ENCODE peak calls at places on chromosome 13, in five cellular contexts. One of them, this sample, is unnamed. For H3K4me1, the result is how much of the 10 kb centered on the place peaks cover.

GRCh38 chr13:85544756-85545155 is 254.5 kb downstream of the SLITRK6 start:
- DNase-seq in PC-9: no peak
- DNase-seq in left lung: no peak
- DNase-seq in HCT116: no peak
- DNase-seq in IMR-90: no peak
- DNase-seq in this sample: no peak

GRCh38 chr13:73741111-73741510 is 393.1 kb downstream of the KLF12 start:
- DNase-seq in PC-9: no peak
- DNase-seq in left lung: no peak
- DNase-seq in HCT116: no peak
- DNase-seq in IMR-90: no peak
- DNase-seq in this sample: no peak

GRCh38 chr13:113670541-113670940 is 3.5 kb downstream of the GRK1 start:
- DNase-seq in PC-9: no peak
- DNase-seq in left lung: peak
- DNase-seq in HCT116: no peak
- DNase-seq in IMR-90: no peak
- DNase-seq in this sample: no peak

GRCh38 chr13:106349080-106349841 is 186.2 kb downstream of the EFNB2 start:
- DNase-seq in PC-9: peak
- DNase-seq in left lung: peak
- DNase-seq in HCT116: peak
- DNase-seq in IMR-90: peak
- DNase-seq in this sample: no peak

GRCh38 chr13:84903391-84903790 is 895.8 kb downstream of the SLITRK6 start:
- DNase-seq in PC-9: no peak
- DNase-seq in left lung: no peak
- DNase-seq in HCT116: no peak
- DNase-seq in IMR-90: no peak
- DNase-seq in this sample: no peak

GRCh38 chr13:90933097-90933826 is 414.2 kb upstream of the MIR17HG start:
- DNase-seq in PC-9: no peak
- DNase-seq in left lung: no peak
- DNase-seq in HCT116: no peak
- DNase-seq in IMR-90: no peak
- DNase-seq in this sample: no peak

GRCh38 chr13:95301135-95301946 is at the start of gene ABCC4:
- DNase-seq in PC-9: peak
- DNase-seq in left lung: peak
- DNase-seq in HCT116: peak
- DNase-seq in IMR-90: peak
- DNase-seq in this sample: peak

GRCh38 chr13:45658586-45659235 is 43.2 kb upstream of the ERICH6B start:
- DNase-seq in PC-9: no peak
- DNase-seq in left lung: no peak
- DNase-seq in HCT116: no peak
- DNase-seq in IMR-90: peak
- DNase-seq in this sample: no peak

GRCh38 chr13:31517599-31517998 is 221.7 kb upstream of the RXFP2 start:
- DNase-seq in PC-9: no peak
- DNase-seq in left lung: no peak
- DNase-seq in HCT116: no peak
- DNase-seq in IMR-90: no peak
- DNase-seq in this sample: no peak

GRCh38 chr13:31639443-31640163 is 99.7 kb upstream of the RXFP2 start:
- DNase-seq in PC-9: no peak
- DNase-seq in left lung: no peak
- DNase-seq in HCT116: no peak
- DNase-seq in IMR-90: peak
- DNase-seq in this sample: no peak

GRCh38 chr13:97273341-97273831 is 51.3 kb downstream of the MBNL2 start:
- DNase-seq in PC-9: no peak
- DNase-seq in left lung: no peak
- DNase-seq in HCT116: no peak
- DNase-seq in IMR-90: no peak
- DNase-seq in this sample: peak

GRCh38 chr13:28035146-28035782 is 46.8 kb upstream of the URAD start:
- DNase-seq in PC-9: no peak
- DNase-seq in left lung: no peak
- DNase-seq in HCT116: peak
- DNase-seq in IMR-90: peak
- DNase-seq in this sample: no peak

GRCh38 chr13:30577381-30577780 is 40.3 kb upstream of the USPL1 start:
- DNase-seq in PC-9: peak
- DNase-seq in left lung: peak
- DNase-seq in HCT116: peak
- DNase-seq in IMR-90: peak
- DNase-seq in this sample: no peak

GRCh38 chr13:106182404-106182803 is 353.1 kb downstream of the EFNB2 start:
- DNase-seq in PC-9: peak
- DNase-seq in left lung: no peak
- DNase-seq in HCT116: peak
- DNase-seq in IMR-90: peak
- DNase-seq in this sample: no peak

GRCh38 chr13:61751039-61751438 is 335.4 kb upstream of the PCDH20 start:
- DNase-seq in PC-9: no peak
- DNase-seq in left lung: no peak
- DNase-seq in HCT116: no peak
- DNase-seq in IMR-90: no peak
- DNase-seq in this sample: no peak

GRCh38 chr13:100828226-100828625 is 153.6 kb upstream of the TMTC4 start:
- DNase-seq in PC-9: no peak
- DNase-seq in left lung: no peak
- DNase-seq in HCT116: no peak
- DNase-seq in IMR-90: no peak
- DNase-seq in this sample: no peak

GRCh38 chr13:19023115-19023514 is 158.5 kb downstream of the TUBA3C start:
- DNase-seq in PC-9: no peak
- DNase-seq in left lung: no peak
- DNase-seq in HCT116: no peak
- DNase-seq in IMR-90: no peak
- DNase-seq in this sample: no peak

GRCh38 chr13:29849731-29850212 is 645 bp downstream of the UBL3 start:
- DNase-seq in PC-9: peak
- DNase-seq in left lung: peak
- DNase-seq in HCT116: no peak
- DNase-seq in IMR-90: peak
- DNase-seq in this sample: peak

GRCh38 chr13:30997697-30998547 is 65.5 kb downstream of the TEX26 start:
- DNase-seq in PC-9: no peak
- DNase-seq in left lung: no peak
- DNase-seq in HCT116: no peak
- DNase-seq in IMR-90: no peak
- DNase-seq in this sample: no peak

GRCh38 chr13:36822786-36823185 is 3.8 kb downstream of the RFXAP start:
- DNase-seq in PC-9: no peak
- DNase-seq in left lung: no peak
- DNase-seq in HCT116: no peak
- DNase-seq in IMR-90: peak
- DNase-seq in this sample: no peak

GRCh38 chr13:44759222-44759721 is 183.1 kb upstream of the TSC22D1 start:
- DNase-seq in PC-9: no peak
- DNase-seq in left lung: no peak
- DNase-seq in HCT116: no peak
- DNase-seq in IMR-90: no peak
- DNase-seq in this sample: no peak

GRCh38 chr13:80989770-80990169 is 648.8 kb upstream of the SPRY2 start:
- DNase-seq in PC-9: no peak
- DNase-seq in left lung: no peak
- DNase-seq in HCT116: no peak
- DNase-seq in IMR-90: no peak
- DNase-seq in this sample: no peak

GRCh38 chr13:42996584-42996983 is 4.5 kb upstream of the EPSTI1 start:
- DNase-seq in PC-9: peak
- DNase-seq in left lung: no peak
- DNase-seq in HCT116: peak
- DNase-seq in IMR-90: peak
- DNase-seq in this sample: no peak

GRCh38 chr13:27133889-27134288 is 37.7 kb downstream of the USP12 start:
- DNase-seq in PC-9: no peak
- DNase-seq in left lung: no peak
- DNase-seq in HCT116: no peak
- DNase-seq in IMR-90: no peak
- DNase-seq in this sample: no peak

GRCh38 chr13:102571075-102571474 is 25.7 kb upstream of the TPP2 start:
- DNase-seq in PC-9: no peak
- DNase-seq in left lung: no peak
- DNase-seq in HCT116: no peak
- DNase-seq in IMR-90: no peak
- DNase-seq in this sample: no peak

GRCh38 chr13:48506092-48506701 is 26.7 kb downstream of the RCBTB2 start:
- DNase-seq in PC-9: no peak
- DNase-seq in left lung: no peak
- DNase-seq in HCT116: no peak
- DNase-seq in IMR-90: no peak
- DNase-seq in this sample: no peak
- H3K4me3 ChIP-seq in PC-9: no peak
- H3K4me3 ChIP-seq in left lung: no peak
- H3K4me3 ChIP-seq in HCT116: no peak
- H3K4me3 ChIP-seq in IMR-90: no peak
- H3K4me3 ChIP-seq in this sample: peak

GRCh38 chr13:39956036-39956435 is 300.6 kb downstream of the COG6 start:
- DNase-seq in PC-9: no peak
- DNase-seq in left lung: no peak
- DNase-seq in HCT116: no peak
- DNase-seq in IMR-90: no peak
- DNase-seq in this sample: no peak
- H3K4me1 ChIP-seq in PC-9: under half
- H3K4me1 ChIP-seq in left lung: under half
- H3K4me1 ChIP-seq in HCT116: under half
- H3K4me1 ChIP-seq in IMR-90: under half
- H3K4me1 ChIP-seq in this sample: under half

GRCh38 chr13:79663977-79664636 is 183.2 kb downstream of the NDFIP2 start:
- DNase-seq in PC-9: no peak
- DNase-seq in left lung: no peak
- DNase-seq in HCT116: no peak
- DNase-seq in IMR-90: no peak
- DNase-seq in this sample: no peak

GRCh38 chr13:79659161-79659560 is 178.2 kb downstream of the NDFIP2 start:
- DNase-seq in PC-9: no peak
- DNase-seq in left lung: no peak
- DNase-seq in HCT116: no peak
- DNase-seq in IMR-90: no peak
- DNase-seq in this sample: peak

GRCh38 chr13:79660361-79660760 is 179.4 kb downstream of the NDFIP2 start:
- DNase-seq in PC-9: no peak
- DNase-seq in left lung: no peak
- DNase-seq in HCT116: no peak
- DNase-seq in IMR-90: no peak
- DNase-seq in this sample: no peak

GRCh38 chr13:79663420-79663819 is 182.5 kb downstream of the NDFIP2 start:
- DNase-seq in PC-9: no peak
- DNase-seq in left lung: no peak
- DNase-seq in HCT116: no peak
- DNase-seq in IMR-90: no peak
- DNase-seq in this sample: no peak

GRCh38 chr13:79662882-79663281 is 181.9 kb downstream of the NDFIP2 start:
- DNase-seq in PC-9: no peak
- DNase-seq in left lung: no peak
- DNase-seq in HCT116: no peak
- DNase-seq in IMR-90: no peak
- DNase-seq in this sample: no peak
- TF ChIP-seq CTCF in PC-9: no peak
- TF ChIP-seq CTCF in left lung: no peak
- TF ChIP-seq CTCF in HCT116: no peak
- TF ChIP-seq CTCF in IMR-90: no peak
- TF ChIP-seq CTCF in this sample: no peak

DNA sequence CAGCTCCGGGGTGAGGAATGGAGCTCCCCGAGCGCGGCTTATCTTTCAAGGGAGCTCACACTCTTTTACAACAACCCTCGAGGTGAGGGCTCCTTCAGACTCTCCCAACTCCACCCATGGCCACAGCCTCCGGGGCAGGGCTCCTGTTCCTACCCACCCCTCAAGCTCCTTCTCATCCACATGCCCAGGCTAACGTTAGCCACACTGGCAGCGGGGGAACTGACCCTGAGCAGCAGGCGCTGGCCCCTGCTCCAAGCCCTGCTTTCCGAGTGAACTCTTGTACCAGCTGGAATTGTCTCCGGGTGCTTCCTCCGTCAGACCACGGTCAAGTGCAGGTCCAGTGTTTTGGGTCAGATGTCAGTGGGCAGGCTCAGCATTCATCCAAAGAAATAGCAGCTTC is 89.4 kb downstream of the ANKRD10 start:
- DNase-seq in PC-9: no peak
- DNase-seq in left lung: no peak
- DNase-seq in HCT116: no peak
- DNase-seq in IMR-90: no peak
- DNase-seq in this sample: no peak
- H3K4me3 ChIP-seq in PC-9: no peak
- H3K4me3 ChIP-seq in left lung: no peak
- H3K4me3 ChIP-seq in HCT116: no peak
- H3K4me3 ChIP-seq in IMR-90: no peak
- H3K4me3 ChIP-seq in this sample: no peak

GRCh38 chr13:51245583-51245982 is 23.4 kb downstream of the FAM124A start:
- DNase-seq in PC-9: no peak
- DNase-seq in left lung: no peak
- DNase-seq in HCT116: no peak
- DNase-seq in IMR-90: no peak
- DNase-seq in this sample: no peak
- H3K4me1 ChIP-seq in PC-9: under half
- H3K4me1 ChIP-seq in left lung: under half
- H3K4me1 ChIP-seq in HCT116: under half
- H3K4me1 ChIP-seq in IMR-90: under half
- H3K4me1 ChIP-seq in this sample: under half

GRCh38 chr13:49549289-49549688 is 36.1 kb downstream of the RCBTB1 start:
- DNase-seq in PC-9: no peak
- DNase-seq in left lung: no peak
- DNase-seq in HCT116: no peak
- DNase-seq in IMR-90: no peak
- DNase-seq in this sample: no peak
- TF ChIP-seq CTCF in PC-9: no peak
- TF ChIP-seq CTCF in left lung: no peak
- TF ChIP-seq CTCF in HCT116: peak
- TF ChIP-seq CTCF in IMR-90: no peak
- TF ChIP-seq CTCF in this sample: no peak

DNA sequence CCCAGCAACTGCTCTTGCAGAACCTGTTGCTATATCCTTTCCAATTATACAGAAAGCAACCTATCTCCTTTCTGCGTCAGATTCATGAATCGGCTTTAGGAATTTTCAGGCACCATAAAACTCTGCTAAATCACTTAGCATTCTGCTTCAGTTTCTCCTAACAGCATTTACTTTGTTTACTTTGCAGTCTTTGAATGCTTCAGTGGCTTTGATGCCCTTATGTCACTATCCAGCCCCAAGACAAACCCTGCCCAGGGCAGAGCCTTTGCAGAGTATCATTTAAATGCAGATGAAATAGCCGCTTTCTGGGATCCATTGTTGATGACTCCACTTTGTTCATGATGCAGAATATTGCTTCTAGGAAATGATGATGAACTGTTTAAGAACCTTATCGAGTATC is 43.1 kb downstream of the SLITRK1 start:
- DNase-seq in PC-9: no peak
- DNase-seq in left lung: no peak
- DNase-seq in HCT116: no peak
- DNase-seq in IMR-90: no peak
- DNase-seq in this sample: no peak
- H3K4me3 ChIP-seq in PC-9: no peak
- H3K4me3 ChIP-seq in left lung: no peak
- H3K4me3 ChIP-seq in HCT116: no peak
- H3K4me3 ChIP-seq in IMR-90: no peak
- H3K4me3 ChIP-seq in this sample: no peak

This sample was measured in heart left ventricle.